ENCODE peak calls at places on chromosomes 1 and 21, in nine cellular contexts. T is GM12878, N is fibroblast of lung, U is prostate gland, V is A549, M is mucosa of descending colon, S is cardiac muscle cell, R is uterus, J is colonic mucosa. D is an unnamed sample.

GRCh38 chr1:151713044-151713443 is 3.6 kb downstream of the CELF3 start:
- DNase-seq in M (peak; percentile 85), N (no peak), S (no peak), V (no peak), U (no peak), J (peak; percentile 89), T (no peak), R (no peak), D (no peak)

GRCh38 chr21:38777015-38777414 is 28.7 kb upstream of the ETS2 start:
- DNase-seq in J (no peak), N (no peak), U (no peak), S (no peak), R (no peak), T (no peak), V (no peak), M (no peak), D (no peak)

GRCh38 chr1:245683377-245683716 is 528.6 kb downstream of the KIF26B start:
- DNase-seq in V (no peak), R (no peak), J (no peak), T (no peak), N (no peak), S (peak; percentile 32), U (no peak), M (no peak), D (no peak)

GRCh38 chr1:204348197-204348596 is 11.5 kb downstream of the PLEKHA6 start:
- DNase-seq in S (no peak), R (no peak), U (no peak), V (no peak), T (no peak), M (peak; percentile 69), N (no peak), J (peak; percentile 79), D (no peak)

GRCh38 chr1:182795563-182796228 is 6.1 kb downstream of the NPL start:
- DNase-seq in S (no peak), R (no peak), J (no peak), U (peak; percentile 21), M (peak; percentile 37), N (no peak), T (no peak), V (peak; percentile 15), D (no peak)

GRCh38 chr1:15452216-15452615 is 4.3 kb upstream of the CELA2A start:
- DNase-seq in J (no peak), N (no peak), R (no peak), V (no peak), S (no peak), M (no peak), T (no peak), U (no peak), D (no peak)

GRCh38 chr1:119463569-119463968 is 43.4 kb upstream of the HSD3B1 start:
- DNase-seq in N (no peak), V (no peak), R (no peak), M (no peak), U (no peak), J (no peak), T (no peak), S (no peak), D (no peak)

GRCh38 chr1:2534775-2535387 is 4.8 kb upstream of the HES5 start:
- DNase-seq in R (no peak), N (no peak), U (no peak), M (peak; percentile 64), V (no peak), J (peak; percentile 71), S (no peak), T (no peak), D (peak; percentile 40)

GRCh38 chr1:231522931-231523642 is 5.4 kb upstream of the TSNAX start:
- DNase-seq in V (no peak), J (no peak), U (no peak), S (no peak), M (no peak), T (no peak), R (no peak), N (no peak), D (no peak)

GRCh38 chr1:1574721-1575537 is at the start of gene SSU72:
- DNase-seq in J (peak; percentile 92), S (peak; percentile 94), V (peak; percentile 82), U (peak; percentile 89), M (peak; percentile 95), N (peak; percentile 94), T (peak; percentile 35), R (peak; percentile 91), D (peak; percentile 95)

GRCh38 chr1:23810818-23811420 is 10.4 kb upstream of the GALE start:
- DNase-seq in V (no peak), J (peak; percentile 90), N (peak; percentile 25), R (no peak), U (no peak), T (peak; percentile 59), M (peak; percentile 86), S (peak; percentile 41), D (peak; percentile 86)

GRCh38 chr1:227134686-227135314 is 183.5 kb downstream of the CDC42BPA start:
- DNase-seq in T (no peak), M (no peak), J (no peak), N (no peak), S (no peak), R (no peak), U (no peak), V (no peak), D (no peak)

GRCh38 chr1:227136210-227136609 is 182.1 kb downstream of the CDC42BPA start:
- DNase-seq in R (no peak), M (no peak), N (no peak), U (no peak), J (no peak), V (no peak), S (no peak), T (no peak), D (no peak)

GRCh38 chr1:227140376-227140775 is 177.9 kb downstream of the CDC42BPA start:
- DNase-seq in U (no peak), S (no peak), R (no peak), V (no peak), M (no peak), N (no peak), J (no peak), T (no peak), D (peak; percentile 24)
- H3K4me1 ChIP-seq in U (no peaks in the 10 kb centered on the region), S (no peaks in the 10 kb centered on the region), R (no peaks in the 10 kb centered on the region), V (no peaks in the 10 kb centered on the region), M (no peaks in the 10 kb centered on the region), N (no peaks in the 10 kb centered on the region), J (no peaks in the 10 kb centered on the region), T (no peaks in the 10 kb centered on the region), D (peaks cover 27% of the 10 kb centered on the region)

GRCh38 chr1:91744973-91745648 is 140.8 kb downstream of the TGFBR3 start:
- DNase-seq in V (no peak), U (peak; percentile 67), S (no peak), R (peak; percentile 62), N (peak; percentile 47), M (peak; percentile 33), J (no peak), T (no peak), D (no peak)
- TF ChIP-seq CTCF in V (no peak), U (peak; percentile 30), S (peak; percentile 17), R (no peak), N (peak; percentile 9), M (no peak), J (no peak), T (no peak), D (no peak)

GRCh38 chr1:228528612-228529011 is 41.4 kb downstream of the RNF187 start:
- DNase-seq in S (no peak), V (no peak), U (no peak), N (no peak), J (no peak), T (no peak), M (no peak), R (no peak), D (no peak)
- H3K4me1 ChIP-seq in S (no peaks in the 10 kb centered on the region), V (no peaks in the 10 kb centered on the region), U (no peaks in the 10 kb centered on the region), N (no peaks in the 10 kb centered on the region), J (no peaks in the 10 kb centered on the region), T (no peaks in the 10 kb centered on the region), M (no peaks in the 10 kb centered on the region), R (no peaks in the 10 kb centered on the region), D (no peaks in the 10 kb centered on the region)

GRCh38 chr1:42947965-42948732 is 10.5 kb downstream of the SLC2A1 start:
- DNase-seq in U (no peak), N (no peak), M (no peak), R (no peak), V (no peak), S (no peak), J (no peak), T (no peak), D (peak; percentile 52)

GRCh38 chr1:42949312-42950145 is 9.1 kb downstream of the SLC2A1 start:
- DNase-seq in M (no peak), U (no peak), R (no peak), J (no peak), T (no peak), S (peak; percentile 39), V (no peak), N (no peak), D (peak; percentile 12)

GRCh38 chr1:42952353-42953001 is 6.2 kb downstream of the SLC2A1 start:
- DNase-seq in N (no peak), T (no peak), S (no peak), R (no peak), U (no peak), M (no peak), J (no peak), V (no peak), D (no peak)

GRCh38 chr1:42951588-42951987 is 7.1 kb downstream of the SLC2A1 start:
- DNase-seq in J (no peak), V (no peak), N (no peak), R (no peak), T (no peak), S (no peak), M (no peak), U (no peak), D (no peak)

DNA sequence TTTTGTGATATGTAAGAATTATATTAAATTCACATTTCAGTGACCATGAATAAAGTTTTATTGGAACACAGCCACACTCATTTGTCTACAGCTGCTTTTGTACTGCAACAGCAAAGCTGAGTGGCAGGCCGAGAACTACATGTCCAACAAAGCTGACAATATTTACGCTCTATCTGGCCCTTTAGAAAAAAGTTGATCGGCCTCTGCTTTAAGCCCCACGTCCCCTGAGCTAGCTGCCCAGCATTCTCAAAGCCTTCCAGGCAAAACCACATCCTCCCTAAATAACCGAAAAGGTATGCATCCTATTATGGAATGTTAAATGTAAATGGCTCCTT is 8.6 kb downstream of the SLC2A1 start:
- DNase-seq in U (no peak), S (no peak), R (no peak), M (no peak), V (no peak), J (no peak), N (peak; percentile 31), T (no peak), D (no peak)
- TF ChIP-seq CTCF in U (no peak), S (no peak), R (no peak), M (no peak), V (no peak), J (no peak), N (no peak), T (no peak), D (no peak)

GRCh38 chr1:42108309-42108708 is 44.9 kb upstream of the GUCA2B start:
- DNase-seq in U (no peak), R (no peak), M (no peak), N (no peak), S (no peak), V (no peak), T (no peak), J (no peak), D (no peak)
- H3K4me1 ChIP-seq in U (no peaks in the 10 kb centered on the region), R (no peaks in the 10 kb centered on the region), M (no peaks in the 10 kb centered on the region), N (no peaks in the 10 kb centered on the region), S (no peaks in the 10 kb centered on the region), V (no peaks in the 10 kb centered on the region), T (no peaks in the 10 kb centered on the region), J (no peaks in the 10 kb centered on the region), D (no peaks in the 10 kb centered on the region)

GRCh38 chr21:45281411-45282282 is 6.0 kb downstream of the POFUT2 start:
- DNase-seq in J (no peak), U (no peak), M (no peak), N (no peak), T (no peak), R (peak; percentile 14), V (no peak), S (no peak), D (no peak)
- TF ChIP-seq CTCF in J (no peak), U (no peak), M (no peak), N (no peak), T (no peak), R (no peak), V (no peak), S (no peak), D (no peak)

D was measured in GM23338.